ENCODE peak calls at places on chromosomes 5 and 9, in eight cellular contexts. D is stimulated activated effector memory CD8-positive, alpha-beta T cell treated with anti-CD3 and anti-CD28 coated beads, Interleukin-12 subunit alpha, Interleukin-12 subunit beta, amount 100 ng/mL, for 72 hours; F is CD4-positive, CD25-positive, alpha-beta regulatory T cell; R is HuH-7.5; C is GM12891; A is mucosa of descending colon; Z is pancreas; U is right atrium auricular region. P is an unnamed sample.

GRCh38 chr5:168989731-168990505 is 311.0 kb downstream of the SLIT3 start:
- DNase-seq in F (no peak), A (no peak), C (no peak), R (no peak), U (no peak), D (no peak), Z (no peak), P (no peak)

GRCh38 chr5:8391916-8392315 is 523.0 kb downstream of the MTRR start:
- DNase-seq in D (no peak), A (no peak), F (no peak), Z (no peak), C (no peak), U (no peak), R (no peak), P (no peak)

GRCh38 chr5:148998174-148998797 is 64.6 kb downstream of the SH3TC2 start:
- DNase-seq in U (no peak), A (no peak), F (no peak), R (no peak), Z (peak), C (peak), D (peak), P (peak)

GRCh38 chr9:37582548-37583157 is 6.5 kb upstream of the FBXO10 start:
- DNase-seq in Z (no peak), D (no peak), A (no peak), F (no peak), R (no peak), C (no peak), U (no peak), P (no peak)

GRCh38 chr5:36717131-36717530 is 110.7 kb downstream of the SLC1A3 start:
- DNase-seq in C (no peak), Z (no peak), R (no peak), A (no peak), D (no peak), F (no peak), U (no peak), P (no peak)

GRCh38 chr9:123063172-123063508 is 29.7 kb downstream of the GPR21 start:
- DNase-seq in D (no peak), A (no peak), R (no peak), F (no peak), U (no peak), C (no peak), Z (no peak), P (no peak)

GRCh38 chr9:69882998-69883565 is 62.5 kb downstream of the CFAP95 start:
- DNase-seq in F (no peak), U (no peak), A (no peak), R (no peak), C (no peak), D (no peak), Z (no peak), P (no peak)

GRCh38 chr9:115687356-115687755 is 466.2 kb upstream of the PAPPA start:
- DNase-seq in U (no peak), C (no peak), A (no peak), D (no peak), F (no peak), R (no peak), Z (no peak), P (no peak)

GRCh38 chr9:131773911-131774379 is 34.1 kb upstream of the RAPGEF1 start:
- DNase-seq in R (peak), Z (peak), U (no peak), A (no peak), F (no peak), D (peak), C (peak), P (peak)

P was measured in lung.